ENCODE peak calls at places on chromosomes 3 and 15, in six cellular contexts. O is skeletal muscle cell; C is stimulated activated naive CD8-positive, alpha-beta T cell treated with anti-CD3 and anti-CD28 coated beads, Interleukin-15, Interleukin-2, amounts not matched to agents 100 U/mL and 50 U/mL, for 24 hours; D is neural crest cell; W is fibroblast of mammary gland; P is GM10248. J is an unnamed sample.

GRCh38 chr3:53495518-53496501 is 1.4 kb downstream of the CACNA1D start:
- DNase-seq in O (no peak), C (peak), D (no peak), W (no peak), P (peak), J (no peak)

GRCh38 chr3:88434001-88434400 is 284.2 kb downstream of the C3orf38 start:
- DNase-seq in O (no peak), C (no peak), D (no peak), W (no peak), P (no peak), J (no peak)

GRCh38 chr15:74245342-74245931 is 9.3 kb downstream of the CCDC33 start:
- DNase-seq in O (no peak), C (peak), D (peak), W (no peak), P (no peak), J (no peak)

GRCh38 chr15:23472033-23472432 is 25.0 kb upstream of the GOLGA6L2 start:
- DNase-seq in O (no peak), C (no peak), D (no peak), W (no peak), P (no peak), J (no peak)

GRCh38 chr3:49864505-49864904 is 5.2 kb downstream of the CAMKV start:
- DNase-seq in O (no peak), C (no peak), D (no peak), W (no peak), P (no peak), J (no peak)

GRCh38 chr3:197151562-197151961 is 121.9 kb upstream of the MELTF start:
- DNase-seq in O (peak), C (no peak), D (no peak), W (peak), P (no peak), J (no peak)

GRCh38 chr3:148205945-148206845 is 491.5 kb upstream of the AGTR1 start:
- DNase-seq in O (no peak), C (no peak), D (no peak), W (no peak), P (no peak), J (no peak)

GRCh38 chr3:115760722-115761121 is 137.4 kb downstream of the GAP43 start:
- DNase-seq in O (no peak), C (no peak), D (no peak), W (no peak), P (no peak), J (no peak)

GRCh38 chr15:51103330-51103729 is 8.6 kb upstream of the TNFAIP8L3 start:
- DNase-seq in O (peak), C (no peak), D (no peak), W (peak), P (no peak), J (no peak)

J was measured in stimulated activated CD4-positive, alpha-beta T cell treated with anti-CD3 and anti-CD28 coated beads, Interleukin-4, amount 100 ng/mL, for 24 hours.